ENCODE peak calls at places on chromosomes 2 and 18, in ten cellular contexts. I, U, B, S, N, W, Y, Z, C and P are unnamed samples.

GRCh38 chr2:229445501-229446294 is 174.6 kb upstream of the PID1 start:
- DNase-seq in I (no peak), U (peak; percentile 43), B (peak; percentile 70), S (no peak), N (no peak), W (no peak), Y (no peak), Z (peak; percentile 20), C (no peak), P (peak; percentile 63)

GRCh38 chr2:114754907-114755563 is 312.6 kb downstream of the DPP10 start:
- DNase-seq in I (no peak), U (no peak), B (no peak), S (no peak), N (no peak), W (no peak), Y (no peak), Z (no peak), C (no peak), P (no peak)

GRCh38 chr2:113060396-113060795 is 1.4 kb downstream of the IL36RN start:
- DNase-seq in I (no peak), U (peak; percentile 30), B (peak; percentile 17), S (no peak), N (no peak), W (no peak), Y (no peak), Z (no peak), C (no peak), P (peak; percentile 14)

GRCh38 chr2:241675885-241676284 is 10.7 kb downstream of the DTYMK start:
- DNase-seq in I (no peak), U (no peak), B (no peak), S (no peak), N (no peak), W (no peak), Y (no peak), Z (no peak), C (no peak), P (no peak)

GRCh38 chr2:20934226-20934625 is 109.6 kb downstream of the APOB start:
- DNase-seq in I (no peak), U (no peak), B (no peak), S (no peak), N (no peak), W (no peak), Y (no peak), Z (no peak), C (no peak), P (peak; percentile 11)

GRCh38 chr18:8828798-8829197 is 123.4 kb downstream of the MTCL1 start:
- DNase-seq in I (no peak), U (no peak), B (no peak), S (no peak), N (no peak), W (no peak), Y (no peak), Z (no peak), C (no peak), P (no peak)

GRCh38 chr2:16285813-16286510 is 345.6 kb downstream of the MYCN start:
- DNase-seq in I (no peak), U (no peak), B (no peak), S (no peak), N (no peak), W (no peak), Y (no peak), Z (no peak), C (no peak), P (no peak)

GRCh38 chr2:240399419-240400318 is 35.8 kb upstream of the GPC1 start:
- DNase-seq in I (no peak), U (no peak), B (no peak), S (no peak), N (no peak), W (no peak), Y (no peak), Z (no peak), C (peak; percentile 21), P (no peak)

GRCh38 chr2:66318009-66318561 is 116.8 kb upstream of the MEIS1 start:
- DNase-seq in I (no peak), U (no peak), B (no peak), S (no peak), N (no peak), W (no peak), Y (no peak), Z (no peak), C (no peak), P (no peak)

GRCh38 chr2:128921740-128922139 is 603.1 kb upstream of the HS6ST1 start:
- DNase-seq in I (no peak), U (no peak), B (no peak), S (no peak), N (no peak), W (no peak), Y (no peak), Z (no peak), C (no peak), P (no peak)

GRCh38 chr2:2837768-2838547 is 506.9 kb upstream of the MYT1L start:
- DNase-seq in I (no peak), U (no peak), B (no peak), S (no peak), N (no peak), W (no peak), Y (no peak), Z (no peak), C (no peak), P (no peak)

GRCh38 chr2:53450885-53451284 is 316.7 kb upstream of the CHAC2 start:
- DNase-seq in I (no peak), U (no peak), B (no peak), S (no peak), N (no peak), W (no peak), Y (no peak), Z (no peak), C (no peak), P (no peak)

GRCh38 chr18:24987271-24987932 is 364.6 kb downstream of the ZNF521 start:
- DNase-seq in I (no peak), U (peak; percentile 14), B (no peak), S (no peak), N (no peak), W (peak; percentile 21), Y (peak; percentile 13), Z (no peak), C (no peak), P (peak; percentile 59)

GRCh38 chr18:48166336-48166875 is 235.9 kb upstream of the SMAD2 start:
- DNase-seq in I (no peak), U (no peak), B (no peak), S (no peak), N (no peak), W (no peak), Y (no peak), Z (no peak), C (no peak), P (no peak)

GRCh38 chr2:239494578-239494977 is 93.8 kb upstream of the HDAC4 start:
- DNase-seq in I (no peak), U (no peak), B (no peak), S (no peak), N (no peak), W (no peak), Y (no peak), Z (no peak), C (no peak), P (no peak)

GRCh38 chr2:150605664-150606063 is 118.2 kb upstream of the RND3 start:
- DNase-seq in I (no peak), U (no peak), B (no peak), S (no peak), N (no peak), W (no peak), Y (no peak), Z (no peak), C (no peak), P (no peak)

GRCh38 chr2:127479219-127479825 is 47.0 kb downstream of the IWS1 start:
- DNase-seq in I (no peak), U (peak; percentile 12), B (peak; percentile 78), S (peak; percentile 34), N (peak; percentile 30), W (no peak), Y (no peak), Z (peak; percentile 68), C (no peak), P (peak; percentile 68)

GRCh38 chr18:12744103-12744502 is 41.3 kb downstream of the PSMG2 start:
- DNase-seq in I (no peak), U (peak; percentile 64), B (peak; percentile 83), S (peak; percentile 42), N (peak; percentile 67), W (no peak), Y (no peak), Z (peak; percentile 63), C (no peak), P (peak; percentile 75)
- TF ChIP-seq CTCF in I (peak; percentile 66), U (peak; percentile 65), B (peak; percentile 67), S (peak; percentile 71), N (peak; percentile 66), W (no peak), Y (peak; percentile 41), Z (peak; percentile 45), C (peak; percentile 54), P (peak; percentile 77)

GRCh38 chr2:71789556-71790219 is 336.3 kb downstream of the DYSF start:
- DNase-seq in I (no peak), U (no peak), B (peak; percentile 25), S (no peak), N (no peak), W (no peak), Y (no peak), Z (no peak), C (peak; percentile 14), P (peak; percentile 61)
- TF ChIP-seq CTCF in I (no peak), U (no peak), B (no peak), S (no peak), N (peak; percentile 17), W (no peak), Y (no peak), Z (no peak), C (no peak), P (peak; percentile 47)

DNA sequence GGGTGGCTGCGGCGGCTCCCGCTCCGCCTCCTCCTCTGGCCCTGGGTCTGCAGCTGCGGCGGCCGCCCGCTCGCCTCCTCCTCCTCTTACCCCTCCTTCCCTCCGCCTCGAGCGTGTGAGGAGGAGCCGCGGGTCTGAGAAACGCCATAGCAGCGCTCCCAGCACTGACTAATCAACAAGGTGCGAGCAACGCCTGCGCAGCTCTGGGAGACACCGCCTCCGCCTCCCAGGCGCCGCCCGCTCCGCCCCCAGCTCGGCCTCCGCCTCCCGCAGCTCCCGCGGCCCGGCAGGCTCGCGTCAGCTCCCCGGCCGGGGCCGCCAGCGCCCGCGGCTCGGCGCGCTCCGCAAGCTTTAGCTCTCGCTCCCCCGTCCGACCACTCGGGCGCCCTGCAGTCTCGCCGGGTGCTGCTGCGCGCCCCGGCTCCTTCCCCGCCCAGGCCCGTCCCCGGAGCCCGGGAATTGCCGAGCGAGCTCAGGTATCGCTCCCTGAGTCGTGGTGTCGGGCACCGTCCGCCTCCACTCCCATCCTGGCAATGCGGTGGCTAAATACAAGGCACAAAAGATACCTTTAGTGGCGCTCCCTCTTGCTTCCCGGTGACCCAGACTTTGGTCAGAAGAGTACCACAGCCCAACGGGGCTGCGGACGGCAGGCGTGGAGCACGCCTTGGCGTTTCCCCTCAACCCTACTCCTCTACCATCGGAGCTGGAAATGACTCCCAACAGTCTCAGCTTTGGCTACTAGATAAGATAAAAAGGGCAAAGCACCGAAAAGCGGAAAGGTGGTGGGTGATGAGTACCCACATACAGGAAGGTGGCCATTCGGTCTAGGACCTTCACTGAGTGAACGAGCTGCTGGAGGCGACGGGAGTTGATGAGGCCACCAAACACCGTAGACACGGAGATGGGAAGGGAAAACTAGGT is at the start of gene GAREM1:
- DNase-seq in I (peak; percentile 63), U (peak; percentile 97), B (peak; percentile 99), S (peak; percentile 87), N (peak; percentile 76), W (peak; percentile 91), Y (peak; percentile 96), Z (peak; percentile 97), C (peak; percentile 79), P (peak; percentile 95)
- TF ChIP-seq CTCF in I (peak; percentile 30), U (peak; percentile 35), B (peak; percentile 64), S (peak; percentile 38), N (peak; percentile 89), W (no peak), Y (peak; percentile 44), Z (peak; percentile 59), C (no peak), P (peak; percentile 54)

GRCh38 chr2:85754313-85755095 is 713 bp downstream of the ATOH8 start:
- DNase-seq in I (no peak), U (peak; percentile 25), B (peak; percentile 58), S (no peak), N (no peak), W (peak; percentile 68), Y (no peak), Z (no peak), C (no peak), P (peak; percentile 62)
- TF ChIP-seq CTCF in I (peak; percentile 14), U (no peak), B (peak; percentile 4), S (no peak), N (no peak), W (no peak), Y (no peak), Z (peak; percentile 6), C (no peak), P (peak; percentile 6)